ENCODE peak calls at places on chromosome 21, in five cellular contexts. D is body of pancreas, E is endothelial cell of umbilical vein, T is esophagus muscularis mucosa, R is breast epithelium. H is an unnamed sample.

GRCh38 chr21:37087188-37087587 is 14.1 kb downstream of the TTC3 start:
- DNase-seq in D (peak), E (peak), T (no peak), R (no peak), H (no peak)

GRCh38 chr21:42063578-42064521 is 7.3 kb upstream of the UMODL1 start:
- DNase-seq in D (peak), E (no peak), T (no peak), R (no peak), H (no peak)

GRCh38 chr21:40640427-40640826 is 206.5 kb downstream of the DSCAM start:
- DNase-seq in D (no peak), E (no peak), T (no peak), R (no peak), H (no peak)

GRCh38 chr21:26041441-26042180 is 129.0 kb downstream of the APP start:
- DNase-seq in D (no peak), E (no peak), T (no peak), R (no peak), H (no peak)

GRCh38 chr21:37032877-37033471 is 26.5 kb downstream of the RIPPLY3 start:
- DNase-seq in D (no peak), E (no peak), T (no peak), R (no peak), H (no peak)

GRCh38 chr21:37198989-37199924 is 67.9 kb downstream of the VPS26C start:
- DNase-seq in D (no peak), E (peak), T (no peak), R (no peak), H (no peak)

GRCh38 chr21:31142600-31142999 is 104.3 kb upstream of the KRTAP19-8 start:
- DNase-seq in D (no peak), E (no peak), T (no peak), R (no peak), H (no peak)

GRCh38 chr21:24939288-24939687 is 668.0 kb downstream of the MRPL39 start:
- DNase-seq in D (no peak), E (no peak), T (no peak), R (no peak), H (no peak)

GRCh38 chr21:41888749-41889376 is 9.7 kb upstream of the PRDM15 start:
- DNase-seq in D (no peak), E (peak), T (no peak), R (no peak), H (no peak)

GRCh38 chr21:41854426-41854995 is 24.6 kb downstream of the PRDM15 start:
- DNase-seq in D (peak), E (no peak), T (no peak), R (no peak), H (no peak)

GRCh38 chr21:35753308-35753707 is 307.0 kb downstream of the SETD4 start:
- DNase-seq in D (no peak), E (no peak), T (no peak), R (no peak), H (no peak)

GRCh38 chr21:35048706-35049617 is at the start of gene RUNX1:
- DNase-seq in D (peak), E (peak), T (peak), R (peak), H (no peak)

GRCh38 chr21:36291509-36291908 is 28.5 kb upstream of the MORC3 start:
- DNase-seq in D (no peak), E (no peak), T (no peak), R (no peak), H (no peak)

GRCh38 chr21:26070822-26071425 is 99.6 kb downstream of the APP start:
- DNase-seq in D (no peak), E (peak), T (no peak), R (no peak), H (peak)

GRCh38 chr21:32253215-32253641 is 25.6 kb downstream of the MIS18A start:
- DNase-seq in D (peak), E (no peak), T (peak), R (no peak), H (peak)

GRCh38 chr21:7947422-7947821 is 2574.0 kb upstream of the TPTE start:
- DNase-seq in D (no peak), E (no peak), T (no peak), R (no peak), H (no peak)

GRCh38 chr21:41906770-41907169 is 27.6 kb upstream of the PRDM15 start:
- DNase-seq in D (no peak), E (no peak), T (no peak), R (no peak), H (no peak)

GRCh38 chr21:24395320-24395933 is 1211.9 kb downstream of the MRPL39 start:
- DNase-seq in D (peak), E (no peak), T (no peak), R (no peak), H (no peak)

GRCh38 chr21:40990366-40990765 is 143.4 kb upstream of the DSCAM start:
- DNase-seq in D (no peak), E (no peak), T (no peak), R (no peak), H (no peak)

GRCh38 chr21:21216013-21216412 is 217.8 kb downstream of the NCAM2 start:
- DNase-seq in D (no peak), E (no peak), T (no peak), R (no peak), H (no peak)

GRCh38 chr21:32463889-32464300 is 51.4 kb downstream of the EVA1C start:
- DNase-seq in D (no peak), E (peak), T (no peak), R (no peak), H (no peak)

GRCh38 chr21:42632336-42632751 is 21.1 kb upstream of the PDE9A start:
- DNase-seq in D (no peak), E (no peak), T (no peak), R (no peak), H (no peak)

GRCh38 chr21:35674895-35675470 is 385.3 kb downstream of the SETD4 start:
- DNase-seq in D (peak), E (no peak), T (no peak), R (no peak), H (no peak)

GRCh38 chr21:46459356-46460112 is 843 bp downstream of the DIP2A start:
- DNase-seq in D (peak), E (peak), T (no peak), R (peak), H (peak)

DNA sequence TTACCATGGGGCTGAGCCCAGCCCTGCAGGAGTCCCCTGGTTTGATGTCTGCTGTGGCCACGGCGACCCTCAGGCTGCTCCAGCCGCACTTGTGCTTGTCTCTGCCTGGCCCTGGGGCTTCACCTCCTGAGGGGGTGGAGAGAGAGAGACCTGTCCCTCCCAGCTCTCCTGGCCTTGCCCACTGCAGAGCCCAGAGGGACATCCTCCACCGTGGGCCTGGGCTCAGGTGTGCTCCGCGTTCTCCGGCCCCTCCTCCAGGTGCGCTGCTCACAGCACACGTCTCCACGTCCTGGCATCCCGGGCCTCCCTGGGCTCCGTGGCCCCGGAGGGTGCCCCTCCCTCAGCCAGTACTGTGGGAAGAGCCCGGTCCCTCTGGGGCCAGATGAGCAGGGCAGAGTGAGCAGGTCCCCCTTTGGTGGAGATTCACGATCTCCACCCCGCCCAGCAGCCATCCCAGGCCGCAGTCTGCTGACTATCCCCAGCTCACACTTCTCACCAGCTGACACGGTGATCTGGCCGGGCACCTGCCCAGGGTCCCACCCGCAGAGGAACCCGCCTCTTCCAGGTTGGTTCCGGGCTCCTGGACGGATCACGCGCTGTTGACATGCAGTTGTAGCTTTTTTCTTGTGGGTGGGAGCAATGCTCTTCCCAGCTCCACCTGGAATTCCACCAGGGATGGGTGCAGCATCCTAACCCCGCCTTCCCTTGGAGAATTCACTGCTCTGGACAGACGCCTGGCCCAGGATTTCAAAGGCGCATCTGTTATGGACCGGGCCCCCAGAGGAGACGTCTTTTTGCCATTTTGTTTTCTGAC is 41.8 kb upstream of the POFUT2 start:
- DNase-seq in D (peak), E (no peak), T (no peak), R (no peak), H (no peak)
- H3K27ac ChIP-seq in D (peak), E (no peak), T (peak), R (peak), H (peak)

DNA sequence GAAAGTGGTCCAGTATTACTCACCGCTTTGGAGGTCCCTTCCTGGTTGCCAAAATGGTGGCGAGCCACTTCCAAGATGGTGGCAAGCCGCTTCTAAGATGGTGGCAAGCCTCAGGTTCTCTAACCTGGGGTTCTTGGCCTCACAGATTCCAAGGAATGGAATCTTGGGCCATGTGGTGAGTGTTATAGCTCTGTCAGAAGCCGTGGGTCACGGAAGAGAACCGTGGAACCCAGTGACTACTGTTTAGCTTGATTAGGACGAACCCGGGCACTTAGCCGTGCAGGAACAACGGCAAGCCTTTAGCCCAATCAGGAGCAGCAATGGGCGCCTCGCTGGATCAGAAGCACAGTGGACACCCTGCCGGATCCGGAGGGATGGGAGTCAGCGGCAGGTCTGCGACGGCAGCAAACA is 356.2 kb upstream of the TMPRSS15 start:
- DNase-seq in D (no peak), E (no peak), T (no peak), R (no peak), H (no peak)
- H3K4me3 ChIP-seq in D (no peak), E (no peak), T (no peak), R (no peak), H (no peak)

GRCh38 chr21:28592205-28592845 is 400.4 kb downstream of the LTN1 start:
- DNase-seq in D (no peak), E (no peak), T (no peak), R (no peak), H (no peak)

GRCh38 chr21:28587748-28588147 is 404.9 kb downstream of the LTN1 start:
- DNase-seq in D (no peak), E (no peak), T (no peak), R (no peak), H (no peak)

GRCh38 chr21:28588997-28589396 is 403.7 kb downstream of the LTN1 start:
- DNase-seq in D (no peak), E (no peak), T (no peak), R (no peak), H (no peak)

GRCh38 chr21:28590722-28591121 is 402.0 kb downstream of the LTN1 start:
- DNase-seq in D (no peak), E (no peak), T (no peak), R (no peak), H (no peak)

GRCh38 chr21:28590026-28590425 is 402.7 kb downstream of the LTN1 start:
- DNase-seq in D (no peak), E (no peak), T (no peak), R (no peak), H (no peak)
- TF ChIP-seq POLR2A in D (no peak), E (no peak), T (no peak), R (no peak), H (no peak)

GRCh38 chr21:15730484-15731242 is 881 bp downstream of the USP25 start:
- DNase-seq in D (peak), E (peak), T (no peak), R (no peak), H (no peak)

GRCh38 chr21:15728046-15728445 is 1.7 kb upstream of the USP25 start:
- DNase-seq in D (no peak), E (no peak), T (no peak), R (no peak), H (no peak)

GRCh38 chr21:15731243-15731613 is 1.4 kb downstream of the USP25 start:
- DNase-seq in D (no peak), E (peak), T (no peak), R (no peak), H (no peak)

GRCh38 chr21:15729674-15730483 is at the start of gene USP25:
- DNase-seq in D (peak), E (peak), T (peak), R (peak), H (peak)

GRCh38 chr21:15729346-15729673 is 472 bp upstream of the USP25 start:
- DNase-seq in D (no peak), E (peak), T (no peak), R (no peak), H (no peak)
- H3K27ac ChIP-seq in D (peak), E (peak), T (peak), R (peak), H (peak)

GRCh38 chr21:22225299-22225698 is 1227.1 kb downstream of the NCAM2 start:
- DNase-seq in D (peak), E (no peak), T (no peak), R (no peak), H (no peak)
- H3K4me3 ChIP-seq in D (no peak), E (no peak), T (no peak), R (no peak), H (no peak)

GRCh38 chr21:33708874-33709273 is 66.6 kb downstream of the ITSN1 start:
- DNase-seq in D (no peak), E (no peak), T (no peak), R (no peak), H (no peak)
- TF ChIP-seq POLR2A in D (no peak), E (no peak), T (no peak), R (no peak), H (no peak)

DNA sequence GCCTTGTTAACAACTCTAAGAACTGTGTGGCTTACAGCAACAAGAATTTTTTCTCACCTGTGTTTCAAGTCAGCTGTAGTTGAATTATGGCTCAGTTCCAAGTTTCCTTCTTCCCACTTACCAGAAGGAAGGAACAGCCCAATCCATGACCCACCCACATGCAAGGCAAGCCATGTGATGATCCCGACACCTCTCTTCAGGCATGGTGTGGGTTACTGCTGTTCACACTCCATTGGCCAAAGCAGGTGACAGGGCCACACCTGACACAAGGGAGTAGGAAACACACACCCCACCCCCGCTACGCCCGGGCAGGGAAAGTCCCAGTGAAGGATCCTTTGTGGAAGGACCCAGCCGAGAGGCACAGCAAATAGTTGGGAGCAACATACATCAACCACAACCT is 36.3 kb downstream of the KCNJ15 start:
- DNase-seq in D (no peak), E (no peak), T (no peak), R (no peak), H (no peak)
- H3K27ac ChIP-seq in D (no peak), E (no peak), T (no peak), R (no peak), H (no peak)

DNA sequence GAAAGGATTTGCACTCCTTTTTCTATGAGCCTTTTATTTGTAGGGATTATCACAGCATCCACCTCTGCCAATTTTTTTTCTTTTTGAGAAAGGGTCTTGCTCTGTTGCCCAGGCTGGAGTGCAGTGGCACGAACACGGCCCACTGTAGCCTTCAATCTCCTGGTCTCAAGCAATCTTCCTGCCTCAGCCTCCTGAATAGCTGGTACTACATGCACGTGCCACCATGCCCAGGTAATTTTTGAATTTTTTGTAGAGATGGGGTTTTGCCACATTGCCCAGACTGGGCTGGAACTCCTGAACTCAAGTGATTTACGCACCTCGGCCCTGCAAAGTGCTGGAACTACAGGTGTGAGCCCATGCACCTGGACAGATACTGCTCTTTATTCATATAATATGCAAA is 2.1 kb downstream of the SAMSN1 start:
- DNase-seq in D (no peak), E (no peak), T (no peak), R (no peak), H (no peak)
- H3K4me3 ChIP-seq in D (no peak), E (no peak), T (no peak), R (peak), H (no peak)

GRCh38 chr21:43753439-43753799 is 22.7 kb downstream of the CSTB start:
- DNase-seq in D (no peak), E (no peak), T (no peak), R (no peak), H (no peak)
- TF ChIP-seq POLR2A in D (no peak), E (no peak), T (no peak), R (no peak), H (no peak)

H was measured in uterus.